ENCODE peak calls at places on chromosomes 16 and 17, in five cellular contexts. One of them, this sample, is unnamed.

GRCh38 chr17:31488264-31488981 is 96.9 kb downstream of the RAB11FIP4 start:
- DNase-seq in NCI-H2081: peak
- DNase-seq in activated CD4-positive, alpha-beta T cell treated with anti-CD3 and anti-CD28 coated beads, Interleukin-2, amount 50 U/mL, for 1 hour: peak
- DNase-seq in esophagus squamous epithelium: no peak
- DNase-seq in upper lobe of right lung: peak
- DNase-seq in this sample: no peak

GRCh38 chr17:9419932-9420453 is 155.6 kb downstream of the STX8 start:
- DNase-seq in NCI-H2081: no peak
- DNase-seq in activated CD4-positive, alpha-beta T cell treated with anti-CD3 and anti-CD28 coated beads, Interleukin-2, amount 50 U/mL, for 1 hour: no peak
- DNase-seq in esophagus squamous epithelium: no peak
- DNase-seq in upper lobe of right lung: no peak
- DNase-seq in this sample: no peak

GRCh38 chr16:4676826-4677225 is 16.5 kb upstream of the NUDT16L1 start:
- DNase-seq in NCI-H2081: no peak
- DNase-seq in activated CD4-positive, alpha-beta T cell treated with anti-CD3 and anti-CD28 coated beads, Interleukin-2, amount 50 U/mL, for 1 hour: no peak
- DNase-seq in esophagus squamous epithelium: no peak
- DNase-seq in upper lobe of right lung: no peak
- DNase-seq in this sample: no peak

GRCh38 chr17:49873466-49873865 is 25.6 kb upstream of the TAC4 start:
- DNase-seq in NCI-H2081: no peak
- DNase-seq in activated CD4-positive, alpha-beta T cell treated with anti-CD3 and anti-CD28 coated beads, Interleukin-2, amount 50 U/mL, for 1 hour: no peak
- DNase-seq in esophagus squamous epithelium: no peak
- DNase-seq in upper lobe of right lung: peak
- DNase-seq in this sample: no peak

GRCh38 chr16:25580071-25580470 is 111.7 kb upstream of the HS3ST4 start:
- DNase-seq in NCI-H2081: no peak
- DNase-seq in activated CD4-positive, alpha-beta T cell treated with anti-CD3 and anti-CD28 coated beads, Interleukin-2, amount 50 U/mL, for 1 hour: no peak
- DNase-seq in esophagus squamous epithelium: no peak
- DNase-seq in upper lobe of right lung: no peak
- DNase-seq in this sample: no peak

GRCh38 chr17:76384987-76385891 is 830 bp downstream of the SPHK1 start:
- DNase-seq in NCI-H2081: no peak
- DNase-seq in activated CD4-positive, alpha-beta T cell treated with anti-CD3 and anti-CD28 coated beads, Interleukin-2, amount 50 U/mL, for 1 hour: peak
- DNase-seq in esophagus squamous epithelium: no peak
- DNase-seq in upper lobe of right lung: peak
- DNase-seq in this sample: peak

GRCh38 chr16:3832669-3833068 is 47.8 kb downstream of the CREBBP start:
- DNase-seq in NCI-H2081: no peak
- DNase-seq in activated CD4-positive, alpha-beta T cell treated with anti-CD3 and anti-CD28 coated beads, Interleukin-2, amount 50 U/mL, for 1 hour: no peak
- DNase-seq in esophagus squamous epithelium: no peak
- DNase-seq in upper lobe of right lung: no peak
- DNase-seq in this sample: no peak

GRCh38 chr17:9410737-9411136 is 164.9 kb downstream of the STX8 start:
- DNase-seq in NCI-H2081: no peak
- DNase-seq in activated CD4-positive, alpha-beta T cell treated with anti-CD3 and anti-CD28 coated beads, Interleukin-2, amount 50 U/mL, for 1 hour: no peak
- DNase-seq in esophagus squamous epithelium: no peak
- DNase-seq in upper lobe of right lung: no peak
- DNase-seq in this sample: no peak

GRCh38 chr16:4407543-4408322 is 8.7 kb downstream of the CORO7 start:
- DNase-seq in NCI-H2081: no peak
- DNase-seq in activated CD4-positive, alpha-beta T cell treated with anti-CD3 and anti-CD28 coated beads, Interleukin-2, amount 50 U/mL, for 1 hour: no peak
- DNase-seq in esophagus squamous epithelium: no peak
- DNase-seq in upper lobe of right lung: no peak
- DNase-seq in this sample: no peak

GRCh38 chr16:23941025-23941424 is 105.2 kb downstream of the PRKCB start:
- DNase-seq in NCI-H2081: no peak
- DNase-seq in activated CD4-positive, alpha-beta T cell treated with anti-CD3 and anti-CD28 coated beads, Interleukin-2, amount 50 U/mL, for 1 hour: no peak
- DNase-seq in esophagus squamous epithelium: no peak
- DNase-seq in upper lobe of right lung: no peak
- DNase-seq in this sample: peak

GRCh38 chr17:60139438-60140285 is 10.1 kb upstream of the CA4 start:
- DNase-seq in NCI-H2081: no peak
- DNase-seq in activated CD4-positive, alpha-beta T cell treated with anti-CD3 and anti-CD28 coated beads, Interleukin-2, amount 50 U/mL, for 1 hour: peak
- DNase-seq in esophagus squamous epithelium: no peak
- DNase-seq in upper lobe of right lung: peak
- DNase-seq in this sample: peak

GRCh38 chr17:80872999-80873951 is 118.4 kb upstream of the CHMP6 start:
- DNase-seq in NCI-H2081: peak
- DNase-seq in activated CD4-positive, alpha-beta T cell treated with anti-CD3 and anti-CD28 coated beads, Interleukin-2, amount 50 U/mL, for 1 hour: no peak
- DNase-seq in esophagus squamous epithelium: no peak
- DNase-seq in upper lobe of right lung: peak
- DNase-seq in this sample: no peak

GRCh38 chr17:39566092-39566491 is 41.6 kb downstream of the NEUROD2 start:
- DNase-seq in NCI-H2081: no peak
- DNase-seq in activated CD4-positive, alpha-beta T cell treated with anti-CD3 and anti-CD28 coated beads, Interleukin-2, amount 50 U/mL, for 1 hour: no peak
- DNase-seq in esophagus squamous epithelium: no peak
- DNase-seq in upper lobe of right lung: no peak
- DNase-seq in this sample: no peak

GRCh38 chr17:7438050-7438614 is 1.2 kb upstream of the FGF11 start:
- DNase-seq in NCI-H2081: no peak
- DNase-seq in activated CD4-positive, alpha-beta T cell treated with anti-CD3 and anti-CD28 coated beads, Interleukin-2, amount 50 U/mL, for 1 hour: peak
- DNase-seq in esophagus squamous epithelium: no peak
- DNase-seq in upper lobe of right lung: peak
- DNase-seq in this sample: peak

This sample was measured in OCI-M1.